ENCODE peak calls at places on chromosomes 16 and 17, in nine cellular contexts. One of them, this sample, is unnamed. For H3K4me1, the result is how much of the 10 kb centered on the place peaks cover.

GRCh38 chr16:9270424-9270823 is 179.0 kb downstream of the HAPSTR1 start:
- DNase-seq in fibroblast of lung: no peak
- DNase-seq in adrenal gland: no peak
- DNase-seq in A549: no peak
- DNase-seq in Panc1: no peak
- DNase-seq in heart right ventricle: no peak
- DNase-seq in left lung: no peak
- DNase-seq in testis: no peak
- DNase-seq in pancreas: no peak
- DNase-seq in this sample: no peak

GRCh38 chr17:34892864-34893263 is 68.4 kb downstream of the CCT6B start:
- DNase-seq in fibroblast of lung: no peak
- DNase-seq in adrenal gland: peak
- DNase-seq in A549: peak
- DNase-seq in Panc1: no peak
- DNase-seq in heart right ventricle: no peak
- DNase-seq in left lung: no peak
- DNase-seq in testis: peak
- DNase-seq in pancreas: no peak
- DNase-seq in this sample: peak

GRCh38 chr16:3646348-3646920 is 8.1 kb upstream of the DNASE1 start:
- DNase-seq in fibroblast of lung: no peak
- DNase-seq in adrenal gland: no peak
- DNase-seq in A549: peak
- DNase-seq in Panc1: no peak
- DNase-seq in heart right ventricle: no peak
- DNase-seq in left lung: no peak
- DNase-seq in testis: peak
- DNase-seq in pancreas: no peak
- DNase-seq in this sample: no peak

GRCh38 chr16:6032438-6032837 is 934.8 kb upstream of the EEF2KMT start:
- DNase-seq in fibroblast of lung: no peak
- DNase-seq in adrenal gland: no peak
- DNase-seq in A549: no peak
- DNase-seq in Panc1: no peak
- DNase-seq in heart right ventricle: no peak
- DNase-seq in left lung: no peak
- DNase-seq in testis: no peak
- DNase-seq in pancreas: no peak
- DNase-seq in this sample: no peak

GRCh38 chr17:42055496-42055895 is 5.1 kb upstream of the C17orf113 start:
- DNase-seq in fibroblast of lung: no peak
- DNase-seq in adrenal gland: peak
- DNase-seq in A549: no peak
- DNase-seq in Panc1: no peak
- DNase-seq in heart right ventricle: no peak
- DNase-seq in left lung: no peak
- DNase-seq in testis: peak
- DNase-seq in pancreas: no peak
- DNase-seq in this sample: no peak

GRCh38 chr16:81483970-81484595 is 39.5 kb downstream of the CMIP start:
- DNase-seq in fibroblast of lung: no peak
- DNase-seq in adrenal gland: no peak
- DNase-seq in A549: no peak
- DNase-seq in Panc1: no peak
- DNase-seq in heart right ventricle: no peak
- DNase-seq in left lung: no peak
- DNase-seq in testis: no peak
- DNase-seq in pancreas: no peak
- DNase-seq in this sample: no peak

GRCh38 chr16:79317026-79317425 is 283.5 kb downstream of the MAF start:
- DNase-seq in fibroblast of lung: no peak
- DNase-seq in adrenal gland: no peak
- DNase-seq in A549: no peak
- DNase-seq in Panc1: no peak
- DNase-seq in heart right ventricle: no peak
- DNase-seq in left lung: no peak
- DNase-seq in testis: no peak
- DNase-seq in pancreas: no peak
- DNase-seq in this sample: no peak

GRCh38 chr17:1532836-1533602 is 16.6 kb upstream of the INPP5K start:
- DNase-seq in fibroblast of lung: peak
- DNase-seq in adrenal gland: no peak
- DNase-seq in A549: no peak
- DNase-seq in Panc1: no peak
- DNase-seq in heart right ventricle: no peak
- DNase-seq in left lung: no peak
- DNase-seq in testis: peak
- DNase-seq in pancreas: no peak
- DNase-seq in this sample: peak

GRCh38 chr16:9689597-9689996 is 492.6 kb downstream of the GRIN2A start:
- DNase-seq in fibroblast of lung: no peak
- DNase-seq in adrenal gland: no peak
- DNase-seq in A549: no peak
- DNase-seq in Panc1: no peak
- DNase-seq in heart right ventricle: no peak
- DNase-seq in left lung: no peak
- DNase-seq in testis: no peak
- DNase-seq in pancreas: no peak
- DNase-seq in this sample: no peak

GRCh38 chr17:48002920-48003685 is 32.2 kb downstream of the CDK5RAP3 start:
- DNase-seq in fibroblast of lung: no peak
- DNase-seq in adrenal gland: no peak
- DNase-seq in A549: no peak
- DNase-seq in Panc1: no peak
- DNase-seq in heart right ventricle: no peak
- DNase-seq in left lung: no peak
- DNase-seq in testis: no peak
- DNase-seq in pancreas: no peak
- DNase-seq in this sample: no peak

GRCh38 chr16:65120811-65121721 is 797 bp downstream of the CDH11 start:
- DNase-seq in fibroblast of lung: peak
- DNase-seq in adrenal gland: peak
- DNase-seq in A549: no peak
- DNase-seq in Panc1: no peak
- DNase-seq in heart right ventricle: peak
- DNase-seq in left lung: no peak
- DNase-seq in testis: peak
- DNase-seq in pancreas: peak
- DNase-seq in this sample: peak

GRCh38 chr16:70747703-70748631 is 53.0 kb downstream of the VAC14 start:
- DNase-seq in fibroblast of lung: peak
- DNase-seq in adrenal gland: no peak
- DNase-seq in A549: no peak
- DNase-seq in Panc1: no peak
- DNase-seq in heart right ventricle: no peak
- DNase-seq in left lung: peak
- DNase-seq in testis: no peak
- DNase-seq in pancreas: peak
- DNase-seq in this sample: peak

GRCh38 chr16:29789775-29790182 is 772 bp upstream of the KIF22 start:
- DNase-seq in fibroblast of lung: no peak
- DNase-seq in adrenal gland: no peak
- DNase-seq in A549: peak
- DNase-seq in Panc1: no peak
- DNase-seq in heart right ventricle: no peak
- DNase-seq in left lung: no peak
- DNase-seq in testis: peak
- DNase-seq in pancreas: no peak
- DNase-seq in this sample: no peak

GRCh38 chr16:81767987-81768592 is 11.0 kb upstream of the PLCG2 start:
- DNase-seq in fibroblast of lung: no peak
- DNase-seq in adrenal gland: no peak
- DNase-seq in A549: peak
- DNase-seq in Panc1: no peak
- DNase-seq in heart right ventricle: no peak
- DNase-seq in left lung: no peak
- DNase-seq in testis: no peak
- DNase-seq in pancreas: no peak
- DNase-seq in this sample: no peak

GRCh38 chr17:40558651-40559015 is 6.6 kb downstream of the CCR7 start:
- DNase-seq in fibroblast of lung: no peak
- DNase-seq in adrenal gland: no peak
- DNase-seq in A549: no peak
- DNase-seq in Panc1: no peak
- DNase-seq in heart right ventricle: no peak
- DNase-seq in left lung: no peak
- DNase-seq in testis: no peak
- DNase-seq in pancreas: no peak
- DNase-seq in this sample: no peak

GRCh38 chr16:35733971-35734702 is 2274.7 kb downstream of the TP53TG3F start:
- DNase-seq in fibroblast of lung: no peak
- DNase-seq in adrenal gland: no peak
- DNase-seq in A549: no peak
- DNase-seq in Panc1: no peak
- DNase-seq in heart right ventricle: no peak
- DNase-seq in left lung: no peak
- DNase-seq in testis: no peak
- DNase-seq in pancreas: no peak
- DNase-seq in this sample: no peak

GRCh38 chr16:11503566-11503965 is 83.2 kb downstream of the LITAF start:
- DNase-seq in fibroblast of lung: no peak
- DNase-seq in adrenal gland: no peak
- DNase-seq in A549: no peak
- DNase-seq in Panc1: no peak
- DNase-seq in heart right ventricle: no peak
- DNase-seq in left lung: no peak
- DNase-seq in testis: no peak
- DNase-seq in pancreas: no peak
- DNase-seq in this sample: no peak

GRCh38 chr16:51164167-51164566 is 13.1 kb upstream of the SALL1 start:
- DNase-seq in fibroblast of lung: no peak
- DNase-seq in adrenal gland: no peak
- DNase-seq in A549: no peak
- DNase-seq in Panc1: no peak
- DNase-seq in heart right ventricle: no peak
- DNase-seq in left lung: no peak
- DNase-seq in testis: no peak
- DNase-seq in pancreas: no peak
- DNase-seq in this sample: peak

GRCh38 chr17:5793899-5794298 is 209.6 kb upstream of the NLRP1 start:
- DNase-seq in fibroblast of lung: no peak
- DNase-seq in adrenal gland: no peak
- DNase-seq in A549: no peak
- DNase-seq in Panc1: no peak
- DNase-seq in heart right ventricle: no peak
- DNase-seq in left lung: no peak
- DNase-seq in testis: no peak
- DNase-seq in pancreas: no peak
- DNase-seq in this sample: no peak

GRCh38 chr17:79214459-79214858 is 139.8 kb downstream of the ENGASE start:
- DNase-seq in fibroblast of lung: no peak
- DNase-seq in adrenal gland: no peak
- DNase-seq in A549: no peak
- DNase-seq in Panc1: no peak
- DNase-seq in heart right ventricle: no peak
- DNase-seq in left lung: no peak
- DNase-seq in testis: no peak
- DNase-seq in pancreas: no peak
- DNase-seq in this sample: no peak

GRCh38 chr17:48756816-48757215 is 28.3 kb upstream of the HOXB13 start:
- DNase-seq in fibroblast of lung: no peak
- DNase-seq in adrenal gland: no peak
- DNase-seq in A549: no peak
- DNase-seq in Panc1: no peak
- DNase-seq in heart right ventricle: no peak
- DNase-seq in left lung: no peak
- DNase-seq in testis: no peak
- DNase-seq in pancreas: no peak
- DNase-seq in this sample: no peak

GRCh38 chr17:34556384-34556783 is 23.0 kb upstream of the TMEM132E start:
- DNase-seq in fibroblast of lung: no peak
- DNase-seq in adrenal gland: no peak
- DNase-seq in A549: no peak
- DNase-seq in Panc1: no peak
- DNase-seq in heart right ventricle: no peak
- DNase-seq in left lung: no peak
- DNase-seq in testis: no peak
- DNase-seq in pancreas: no peak
- DNase-seq in this sample: peak

GRCh38 chr17:57867126-57867525 is 17.3 kb upstream of the MRPS23 start:
- DNase-seq in fibroblast of lung: no peak
- DNase-seq in adrenal gland: no peak
- DNase-seq in A549: no peak
- DNase-seq in Panc1: no peak
- DNase-seq in heart right ventricle: no peak
- DNase-seq in left lung: no peak
- DNase-seq in testis: no peak
- DNase-seq in pancreas: peak
- DNase-seq in this sample: no peak
- H3K27ac ChIP-seq in fibroblast of lung: peak
- H3K27ac ChIP-seq in adrenal gland: no peak
- H3K27ac ChIP-seq in A549: peak
- H3K27ac ChIP-seq in Panc1: peak
- H3K27ac ChIP-seq in heart right ventricle: no peak
- H3K27ac ChIP-seq in left lung: no peak
- H3K27ac ChIP-seq in testis: no peak
- H3K27ac ChIP-seq in pancreas: no peak
- H3K27ac ChIP-seq in this sample: no peak

GRCh38 chr16:53849585-53849984 is 145.6 kb downstream of the FTO start:
- DNase-seq in fibroblast of lung: no peak
- DNase-seq in adrenal gland: no peak
- DNase-seq in A549: no peak
- DNase-seq in Panc1: no peak
- DNase-seq in heart right ventricle: no peak
- DNase-seq in left lung: no peak
- DNase-seq in testis: no peak
- DNase-seq in pancreas: no peak
- DNase-seq in this sample: no peak
- H3K4me1 ChIP-seq in fibroblast of lung: under half
- H3K4me1 ChIP-seq in adrenal gland: under half
- H3K4me1 ChIP-seq in A549: under half
- H3K4me1 ChIP-seq in Panc1: under half
- H3K4me1 ChIP-seq in heart right ventricle: under half
- H3K4me1 ChIP-seq in left lung: under half
- H3K4me1 ChIP-seq in testis: under half
- H3K4me1 ChIP-seq in pancreas: under half
- H3K4me1 ChIP-seq in this sample: under half

GRCh38 chr17:68498479-68499326 is 13.5 kb upstream of the PRKAR1A start:
- DNase-seq in fibroblast of lung: no peak
- DNase-seq in adrenal gland: peak
- DNase-seq in A549: no peak
- DNase-seq in Panc1: no peak
- DNase-seq in heart right ventricle: peak
- DNase-seq in left lung: no peak
- DNase-seq in testis: peak
- DNase-seq in pancreas: no peak
- DNase-seq in this sample: peak
- H3K27ac ChIP-seq in fibroblast of lung: no peak
- H3K27ac ChIP-seq in adrenal gland: no peak
- H3K27ac ChIP-seq in A549: no peak
- H3K27ac ChIP-seq in Panc1: no peak
- H3K27ac ChIP-seq in heart right ventricle: no peak
- H3K27ac ChIP-seq in left lung: peak
- H3K27ac ChIP-seq in testis: peak
- H3K27ac ChIP-seq in pancreas: no peak
- H3K27ac ChIP-seq in this sample: no peak

DNA sequence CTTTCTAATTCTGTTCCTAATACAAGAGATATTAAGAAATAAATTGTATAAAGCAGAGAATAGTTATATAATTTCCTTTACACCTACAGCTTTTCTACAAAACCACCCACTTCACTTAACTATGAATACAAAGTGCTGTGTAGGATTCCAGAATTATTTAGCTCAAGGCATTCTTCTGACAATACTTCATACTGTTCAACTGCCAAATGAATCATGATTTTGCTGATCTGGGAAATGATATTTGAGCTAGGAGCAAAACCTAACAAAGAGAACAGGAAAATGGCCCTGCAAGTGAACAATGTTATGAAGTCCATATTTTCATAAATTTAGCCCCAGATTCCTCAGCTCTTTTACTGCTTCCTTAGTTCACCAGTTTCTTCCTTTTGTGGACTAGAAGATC is 12.9 kb downstream of the BBS2 start:
- DNase-seq in fibroblast of lung: peak
- DNase-seq in adrenal gland: no peak
- DNase-seq in A549: no peak
- DNase-seq in Panc1: no peak
- DNase-seq in heart right ventricle: no peak
- DNase-seq in left lung: no peak
- DNase-seq in testis: no peak
- DNase-seq in pancreas: no peak
- DNase-seq in this sample: peak
- H3K4me1 ChIP-seq in fibroblast of lung: under half
- H3K4me1 ChIP-seq in adrenal gland: under half
- H3K4me1 ChIP-seq in A549: under half
- H3K4me1 ChIP-seq in Panc1: under half
- H3K4me1 ChIP-seq in heart right ventricle: under half
- H3K4me1 ChIP-seq in left lung: under half
- H3K4me1 ChIP-seq in testis: under half
- H3K4me1 ChIP-seq in pancreas: under half
- H3K4me1 ChIP-seq in this sample: under half

This sample was measured in cardiac muscle cell.